ENCODE peak calls at places on chromosomes 12 and 14, in nine cellular contexts. L is cardiac fibroblast; G is stimulated activated naive CD8-positive, alpha-beta T cell treated with anti-CD3 and anti-CD28 coated beads, Interleukin-15, Interleukin-2, amounts not matched to agents 100 U/mL and 50 U/mL, for 24 hours; I is esophagus muscularis mucosa; M is D341Med; Y is RCC 7860; E is body of pancreas; T is midbrain; S is activated CD8-positive, alpha-beta memory T cell treated with anti-CD3 and anti-CD28 coated beads for 48 hours. F is an unnamed sample.

GRCh38 chr14:103931422-103931821 is 3.2 kb downstream of the TDRD9 start:
- DNase-seq in S (no peak), M (no peak), Y (no peak), I (no peak), L (no peak), G (no peak), T (no peak), E (no peak), F (no peak)

GRCh38 chr14:71056168-71056567 is 148.9 kb downstream of the PCNX1 start:
- DNase-seq in Y (no peak), L (no peak), M (no peak), E (no peak), S (no peak), G (no peak), T (no peak), I (no peak), F (no peak)

GRCh38 chr14:103136388-103137271 is 13.4 kb downstream of the TNFAIP2 start:
- DNase-seq in I (no peak), E (no peak), Y (peak), L (peak), T (no peak), G (no peak), M (peak), S (no peak), F (no peak)

GRCh38 chr12:108117163-108117849 is 11.8 kb upstream of the WSCD2 start:
- DNase-seq in L (no peak), T (no peak), S (no peak), I (no peak), E (no peak), G (no peak), Y (no peak), M (no peak), F (no peak)

GRCh38 chr14:94143711-94144110 is 14.3 kb upstream of the IFI27L2 start:
- DNase-seq in S (no peak), Y (no peak), T (no peak), E (no peak), M (no peak), I (peak), L (no peak), G (no peak), F (no peak)

GRCh38 chr14:92923744-92924103 is 774 bp downstream of the CHGA start:
- DNase-seq in Y (no peak), M (no peak), S (no peak), T (no peak), E (no peak), L (no peak), I (no peak), G (no peak), F (no peak)

GRCh38 chr12:110543252-110543959 is 39.7 kb downstream of the PPTC7 start:
- DNase-seq in S (no peak), M (no peak), I (peak), L (peak), E (peak), G (no peak), Y (peak), T (peak), F (no peak)

GRCh38 chr12:44889162-44889561 is 13.0 kb upstream of the NELL2 start:
- DNase-seq in L (no peak), I (no peak), E (no peak), Y (no peak), T (no peak), G (no peak), S (no peak), M (no peak), F (no peak)

GRCh38 chr12:104177336-104177662 is 38.3 kb upstream of the TXNRD1 start:
- DNase-seq in I (no peak), L (no peak), G (no peak), Y (no peak), M (no peak), T (no peak), S (no peak), E (no peak), F (no peak)

GRCh38 chr14:95603415-95603814 is 68.6 kb downstream of the GLRX5 start:
- DNase-seq in M (no peak), E (no peak), G (no peak), Y (no peak), S (no peak), T (no peak), I (no peak), L (no peak), F (no peak)

GRCh38 chr14:67172056-67172455 is 17.2 kb upstream of the GARIN2 start:
- DNase-seq in M (no peak), T (no peak), G (no peak), E (no peak), L (no peak), I (no peak), Y (no peak), S (no peak), F (no peak)

GRCh38 chr12:105561981-105562726 is 231.7 kb downstream of the C12orf75 start:
- DNase-seq in S (no peak), M (no peak), Y (peak), L (peak), I (no peak), E (peak), G (no peak), T (no peak), F (peak)

F was measured in NCI-H1417.